ENCODE peak calls at places on chromosome 1, in five cellular contexts. Q, M, A, C and Y are unnamed samples.

GRCh38 chr1:169594391-169594790 is 8.1 kb upstream of the F5 start:
- DNase-seq in Q (no peak), M (no peak), A (no peak), C (no peak), Y (no peak)

GRCh38 chr1:242425232-242425631 is 99.3 kb downstream of the PLD5 start:
- DNase-seq in Q (no peak), M (no peak), A (no peak), C (no peak), Y (no peak)

GRCh38 chr1:203129501-203130231 is 2.1 kb downstream of the ADORA1 start:
- DNase-seq in Q (no peak), M (no peak), A (no peak), C (no peak), Y (no peak)

GRCh38 chr1:245698860-245699259 is 544.1 kb downstream of the KIF26B start:
- DNase-seq in Q (no peak), M (no peak), A (no peak), C (peak), Y (no peak)

GRCh38 chr1:112906155-112906698 is 49.8 kb downstream of the SLC16A1 start:
- DNase-seq in Q (no peak), M (no peak), A (no peak), C (no peak), Y (no peak)

GRCh38 chr1:19426294-19427086 is 58.8 kb downstream of the CAPZB start:
- DNase-seq in Q (no peak), M (no peak), A (no peak), C (no peak), Y (no peak)

GRCh38 chr1:113931456-113931855 is 2.3 kb downstream of the HIPK1 start:
- DNase-seq in Q (no peak), M (no peak), A (no peak), C (no peak), Y (no peak)

GRCh38 chr1:152244576-152244975 is 20.6 kb upstream of the HRNR start:
- DNase-seq in Q (no peak), M (no peak), A (no peak), C (no peak), Y (no peak)

GRCh38 chr1:30809514-30810263 is 52.1 kb upstream of the LAPTM5 start:
- DNase-seq in Q (peak), M (peak), A (no peak), C (no peak), Y (no peak)

GRCh38 chr1:108913105-108913948 is 36.5 kb downstream of the GPSM2 start:
- DNase-seq in Q (no peak), M (no peak), A (no peak), C (no peak), Y (no peak)